ENCODE peak calls at places on chromosomes 11 and 22, in nine cellular contexts. N is cardiac muscle cell; Q is CD4-positive, alpha-beta memory T cell; I is mesendoderm; B is neural progenitor cell; V is tibial artery; T is hepatocyte; O is tibial nerve; A is psoas muscle. G is an unnamed sample.

GRCh38 chr11:126415128-126415527 is 59.6 kb downstream of the ST3GAL4 start:
- DNase-seq in I (no peak), N (no peak), T (peak), A (peak), B (no peak), O (peak), Q (no peak), V (peak), G (peak)

GRCh38 chr11:61149624-61150615 is 11.3 kb downstream of the VPS37C start:
- DNase-seq in V (no peak), O (no peak), A (no peak), N (no peak), I (peak), Q (no peak), T (peak), B (peak), G (no peak)

GRCh38 chr11:125154380-125155099 is 10.0 kb upstream of the PKNOX2 start:
- DNase-seq in T (no peak), Q (no peak), B (no peak), N (no peak), V (no peak), A (no peak), O (no peak), I (no peak), G (no peak)

GRCh38 chr22:39530692-39531331 is 1.7 kb downstream of the RPS19BP1 start:
- DNase-seq in I (peak), V (no peak), T (peak), B (peak), O (no peak), Q (peak), A (no peak), N (peak), G (no peak)

GRCh38 chr11:69498614-69499175 is 17.2 kb downstream of the LINC01488 start:
- DNase-seq in N (no peak), Q (no peak), B (no peak), V (no peak), A (no peak), I (no peak), T (no peak), O (no peak), G (no peak)

GRCh38 chr22:43000441-43001175 is 14.3 kb downstream of the PACSIN2 start:
- DNase-seq in N (no peak), O (no peak), V (no peak), B (no peak), A (no peak), I (no peak), Q (no peak), T (no peak), G (peak)

GRCh38 chr22:43462701-43463100 is 50.9 kb downstream of the MPPED1 start:
- DNase-seq in Q (no peak), T (no peak), N (no peak), A (no peak), I (no peak), V (no peak), O (no peak), B (no peak), G (no peak)

GRCh38 chr11:128580612-128581011 is 6.7 kb downstream of the ETS1 start:
- DNase-seq in A (no peak), B (no peak), T (no peak), O (no peak), I (no peak), Q (no peak), N (no peak), V (no peak), G (no peak)

GRCh38 chr11:64058494-64058893 is 22.8 kb downstream of the FLRT1 start:
- DNase-seq in N (no peak), V (no peak), O (no peak), T (no peak), Q (no peak), I (no peak), A (no peak), B (no peak), G (no peak)

GRCh38 chr11:117823941-117824420 is 563 bp downstream of the FXYD2 start:
- DNase-seq in B (no peak), V (peak), A (peak), I (no peak), T (no peak), O (no peak), Q (no peak), N (no peak), G (peak)

GRCh38 chr11:69700278-69701140 is 3.3 kb downstream of the FGF19 start:
- DNase-seq in Q (no peak), N (peak), B (peak), A (no peak), V (no peak), T (peak), O (no peak), I (peak), G (peak)

GRCh38 chr11:12218909-12219308 is 108.5 kb downstream of the MICAL2 start:
- DNase-seq in T (peak), N (no peak), I (no peak), B (no peak), V (no peak), Q (no peak), A (no peak), O (no peak), G (no peak)

GRCh38 chr11:12220305-12220704 is 109.9 kb downstream of the MICAL2 start:
- DNase-seq in N (no peak), I (no peak), B (no peak), O (peak), A (peak), T (no peak), V (peak), Q (no peak), G (no peak)

GRCh38 chr11:12219732-12220131 is 109.3 kb downstream of the MICAL2 start:
- DNase-seq in A (no peak), B (no peak), I (peak), N (peak), Q (no peak), T (no peak), O (no peak), V (no peak), G (no peak)

GRCh38 chr11:12222099-12222751 is 111.8 kb downstream of the MICAL2 start:
- DNase-seq in I (peak), Q (no peak), A (peak), B (no peak), O (no peak), N (no peak), V (no peak), T (no peak), G (no peak)

GRCh38 chr11:12221136-12221535 is 110.7 kb downstream of the MICAL2 start:
- DNase-seq in I (no peak), N (no peak), A (no peak), B (no peak), T (no peak), V (no peak), O (no peak), Q (no peak), G (no peak)
- H3K27ac ChIP-seq in I (no peak), N (no peak), A (no peak), B (no peak), T (no peak), V (peak), O (no peak), Q (no peak), G (no peak)

GRCh38 chr11:62404918-62405317 is 13.9 kb upstream of the SCGB1A1 start:
- DNase-seq in T (no peak), O (no peak), A (no peak), N (no peak), I (no peak), B (no peak), Q (no peak), V (no peak), G (no peak)
- H3K4me3 ChIP-seq in T (no peak), O (no peak), A (no peak), N (no peak), I (no peak), B (no peak), Q (no peak), V (no peak), G (no peak)

GRCh38 chr22:50270302-50271010 is at the start of gene MAPK11:
- DNase-seq in Q (peak), B (peak), A (peak), I (peak), T (peak), N (peak), O (peak), V (peak), G (peak)
- H3K27ac ChIP-seq in Q (peak), B (no peak), A (no peak), I (no peak), T (no peak), N (no peak), O (peak), V (no peak), G (peak)

DNA sequence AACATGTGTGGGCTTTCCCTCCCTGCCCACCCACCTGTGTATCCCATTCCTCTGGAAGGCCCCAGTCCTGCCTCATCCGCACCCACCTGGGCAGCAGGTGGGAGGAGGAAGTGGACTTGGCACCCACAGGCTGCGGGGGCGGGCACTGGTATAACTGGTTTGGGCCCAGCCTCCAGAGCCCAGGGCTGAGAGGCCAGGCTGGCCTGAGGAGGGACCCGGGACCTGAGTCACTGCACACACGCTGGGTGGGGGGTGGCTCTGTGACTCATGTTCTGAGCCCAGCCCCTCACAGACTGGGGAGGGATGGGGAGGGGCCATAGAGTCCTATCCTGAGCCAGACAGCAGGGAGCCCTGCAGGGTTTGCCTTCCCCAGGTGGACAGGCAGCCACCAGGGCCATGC is 16.7 kb downstream of the PHLDA2 start:
- DNase-seq in I (peak), T (peak), V (no peak), B (no peak), A (no peak), N (no peak), Q (no peak), O (no peak), G (no peak)
- H3K4me3 ChIP-seq in I (no peak), T (no peak), V (no peak), B (no peak), A (no peak), N (no peak), Q (no peak), O (no peak), G (no peak)

DNA sequence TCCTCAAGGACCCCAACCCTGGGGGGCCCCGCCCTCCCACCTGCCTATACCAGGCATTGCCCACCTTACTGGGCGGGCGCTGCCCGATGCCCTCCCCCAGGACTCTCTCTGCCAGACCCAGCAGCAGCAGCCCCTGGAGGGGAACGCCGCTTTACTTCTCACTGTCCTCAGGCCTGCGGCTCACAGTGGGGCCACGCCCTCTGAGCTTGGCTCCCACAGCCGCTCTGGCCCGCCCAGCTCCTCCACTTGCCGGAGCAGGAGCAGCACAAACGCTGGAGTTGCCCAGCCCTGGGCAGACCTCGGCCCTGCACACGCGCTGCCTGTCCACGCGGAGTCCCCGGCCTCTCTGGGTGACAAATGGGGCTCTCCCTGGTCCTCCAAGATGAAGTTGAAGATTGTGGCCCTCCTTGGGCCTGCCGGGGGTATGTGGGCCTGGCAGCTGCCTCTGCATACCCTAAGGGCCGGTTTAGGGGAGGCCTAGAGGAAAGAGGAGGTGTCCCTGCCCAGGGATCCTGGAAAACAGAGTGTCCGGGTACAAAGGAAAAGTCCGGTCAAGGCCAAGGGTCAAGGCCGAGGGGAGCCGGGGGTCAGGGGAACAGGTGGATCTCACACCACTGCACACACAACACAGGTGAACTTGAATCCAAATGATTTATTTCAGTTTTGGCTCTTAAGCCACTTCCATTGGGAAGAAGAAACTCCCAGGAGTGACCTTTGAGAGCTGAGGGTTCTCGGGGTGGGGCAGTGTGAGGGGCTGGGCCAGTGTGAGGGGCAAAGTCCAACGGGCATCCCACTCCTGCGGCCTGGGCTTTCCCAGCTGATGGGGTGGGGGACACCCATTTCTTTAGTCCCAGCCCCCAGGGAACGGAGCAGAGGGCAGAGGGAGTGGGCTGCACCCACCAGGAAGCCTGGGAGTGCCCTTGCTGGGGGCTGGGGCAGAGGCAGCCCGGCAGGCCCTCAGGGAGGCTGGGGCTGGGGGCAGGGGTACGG is 674 bp upstream of the BAIAP2L2 start:
- DNase-seq in Q (no peak), B (peak), A (no peak), V (no peak), O (no peak), N (no peak), T (peak), I (no peak), G (no peak)
- H3K27ac ChIP-seq in Q (no peak), B (no peak), A (no peak), V (no peak), O (peak), N (no peak), T (peak), I (no peak), G (no peak)

GRCh38 chr11:12693485-12694181 is 19.4 kb downstream of the TEAD1 start:
- DNase-seq in I (peak), O (peak), N (no peak), V (peak), B (no peak), T (peak), Q (no peak), A (peak), G (peak)
- H3K4me3 ChIP-seq in I (no peak), O (peak), N (no peak), V (peak), B (no peak), T (no peak), Q (no peak), A (peak), G (no peak)

G was measured in adrenal gland.